ENCODE peak calls at places on chromosomes 12 and 14, in six cellular contexts. Y is WERI-Rb-1, U is foreskin fibroblast, X is body of pancreas, O is astrocyte of the cerebellum, Z is bronchial epithelial cell. N is an unnamed sample.

GRCh38 chr12:57456145-57456700 is 1.1 kb downstream of the INHBE start:
- DNase-seq in X (no peak), Y (peak; percentile 88), U (no peak), O (no peak), Z (peak; percentile 41), N (peak; percentile 38)

GRCh38 chr12:13004986-13005385 is 4.9 kb upstream of the HEBP1 start:
- DNase-seq in U (no peak), O (no peak), Z (no peak), Y (no peak), X (no peak), N (no peak)

GRCh38 chr12:1812650-1813302 is 7.6 kb upstream of the LRTM2 start:
- DNase-seq in Y (no peak), Z (peak; percentile 7), U (no peak), O (no peak), X (no peak), N (no peak)

GRCh38 chr12:6752181-6752930 is 585 bp downstream of the MLF2 start:
- DNase-seq in O (no peak), X (peak; percentile 52), U (no peak), Y (peak; percentile 72), Z (peak; percentile 23), N (no peak)

GRCh38 chr14:39376671-39377403 is 55.4 kb downstream of the FBXO33 start:
- DNase-seq in O (no peak), Z (no peak), X (no peak), Y (no peak), U (no peak), N (no peak)

GRCh38 chr12:99552022-99552421 is 95.5 kb upstream of the GARIN6 start:
- DNase-seq in O (no peak), U (no peak), X (no peak), Y (no peak), Z (no peak), N (no peak)

GRCh38 chr12:120261951-120262851 is 3.3 kb downstream of the PXN start:
- DNase-seq in Y (no peak), U (no peak), O (peak; percentile 31), X (no peak), Z (peak; percentile 96), N (no peak)

GRCh38 chr12:1643056-1643455 is 14.0 kb downstream of the WNT5B start:
- DNase-seq in X (no peak), Y (no peak), Z (no peak), O (no peak), U (no peak), N (no peak)

GRCh38 chr12:87152841-87153528 is 876.2 kb downstream of the C12orf50 start:
- DNase-seq in U (no peak), X (no peak), Z (no peak), Y (no peak), O (no peak), N (no peak)

GRCh38 chr14:89327771-89328212 is 89.2 kb downstream of the FOXN3 start:
- DNase-seq in X (no peak), Y (no peak), Z (no peak), U (peak; percentile 45), O (peak; percentile 70), N (no peak)

GRCh38 chr14:100898935-100899840 is 4.3 kb downstream of the RTL1 start:
- DNase-seq in Y (no peak), O (no peak), X (no peak), U (no peak), Z (no peak), N (peak; percentile 64)

GRCh38 chr12:39354955-39355354 is 88.0 kb downstream of the KIF21A start:
- DNase-seq in U (no peak), Y (no peak), X (no peak), Z (peak; percentile 27), O (no peak), N (no peak)

GRCh38 chr14:20468773-20469241 is 399 bp upstream of the PNP start:
- DNase-seq in Y (no peak), Z (no peak), X (peak; percentile 28), O (no peak), U (no peak), N (peak; percentile 59)

N was measured in NCI-H345.